ENCODE peak calls at places on chromosomes 11 and 22, in six cellular contexts. I, Z, Y, L, J and P are unnamed samples.

GRCh38 chr11:64059339-64060176 is 23.8 kb downstream of the FLRT1 start:
- DNase-seq in I (no peak), Z (no peak), Y (no peak), L (no peak), J (no peak), P (no peak)

GRCh38 chr11:67303132-67303988 is at the start of gene SSH3:
- DNase-seq in I (no peak), Z (no peak), Y (no peak), L (peak), J (no peak), P (peak)

GRCh38 chr22:28283025-28283654 is 364.1 kb upstream of the PITPNB start:
- DNase-seq in I (no peak), Z (no peak), Y (no peak), L (peak), J (no peak), P (peak)

GRCh38 chr11:111283945-111284481 is 14.3 kb upstream of the POU2AF3 start:
- DNase-seq in I (no peak), Z (no peak), Y (peak), L (peak), J (no peak), P (no peak)

GRCh38 chr11:35009191-35009940 is 92.9 kb downstream of the PDHX start:
- DNase-seq in I (no peak), Z (no peak), Y (no peak), L (peak), J (peak), P (peak)

GRCh38 chr11:64070301-64070656 is 34.5 kb downstream of the FLRT1 start:
- DNase-seq in I (no peak), Z (no peak), Y (no peak), L (no peak), J (no peak), P (no peak)

GRCh38 chr11:66011239-66011784 is 496 bp upstream of the CST6 start:
- DNase-seq in I (no peak), Z (no peak), Y (no peak), L (peak), J (peak), P (peak)

GRCh38 chr22:21075516-21076138 is 29.9 kb downstream of the LRRC74B start:
- DNase-seq in I (no peak), Z (no peak), Y (no peak), L (no peak), J (no peak), P (no peak)

GRCh38 chr11:20477418-20478090 is 90.0 kb downstream of the PRMT3 start:
- DNase-seq in I (no peak), Z (no peak), Y (no peak), L (no peak), J (no peak), P (no peak)

GRCh38 chr22:36828815-36829214 is 12.0 kb upstream of the PVALB start:
- DNase-seq in I (no peak), Z (peak), Y (no peak), L (no peak), J (no peak), P (no peak)

GRCh38 chr22:22840778-22841177 is 46.8 kb upstream of the IGLL5 start:
- DNase-seq in I (no peak), Z (no peak), Y (no peak), L (no peak), J (no peak), P (no peak)

GRCh38 chr22:20258584-20259335 is 9.4 kb downstream of the RTN4R start:
- DNase-seq in I (peak), Z (peak), Y (no peak), L (no peak), J (no peak), P (no peak)

GRCh38 chr22:42721045-42721434 is 370 bp upstream of the A4GALT start:
- DNase-seq in I (no peak), Z (no peak), Y (no peak), L (no peak), J (no peak), P (no peak)

GRCh38 chr11:128021304-128022006 is 565.9 kb downstream of the ETS1 start:
- DNase-seq in I (no peak), Z (no peak), Y (no peak), L (no peak), J (no peak), P (peak)

GRCh38 chr11:64598106-64598796 is 7.2 kb downstream of the SLC22A12 start:
- DNase-seq in I (no peak), Z (no peak), Y (no peak), L (no peak), J (no peak), P (no peak)

DNA sequence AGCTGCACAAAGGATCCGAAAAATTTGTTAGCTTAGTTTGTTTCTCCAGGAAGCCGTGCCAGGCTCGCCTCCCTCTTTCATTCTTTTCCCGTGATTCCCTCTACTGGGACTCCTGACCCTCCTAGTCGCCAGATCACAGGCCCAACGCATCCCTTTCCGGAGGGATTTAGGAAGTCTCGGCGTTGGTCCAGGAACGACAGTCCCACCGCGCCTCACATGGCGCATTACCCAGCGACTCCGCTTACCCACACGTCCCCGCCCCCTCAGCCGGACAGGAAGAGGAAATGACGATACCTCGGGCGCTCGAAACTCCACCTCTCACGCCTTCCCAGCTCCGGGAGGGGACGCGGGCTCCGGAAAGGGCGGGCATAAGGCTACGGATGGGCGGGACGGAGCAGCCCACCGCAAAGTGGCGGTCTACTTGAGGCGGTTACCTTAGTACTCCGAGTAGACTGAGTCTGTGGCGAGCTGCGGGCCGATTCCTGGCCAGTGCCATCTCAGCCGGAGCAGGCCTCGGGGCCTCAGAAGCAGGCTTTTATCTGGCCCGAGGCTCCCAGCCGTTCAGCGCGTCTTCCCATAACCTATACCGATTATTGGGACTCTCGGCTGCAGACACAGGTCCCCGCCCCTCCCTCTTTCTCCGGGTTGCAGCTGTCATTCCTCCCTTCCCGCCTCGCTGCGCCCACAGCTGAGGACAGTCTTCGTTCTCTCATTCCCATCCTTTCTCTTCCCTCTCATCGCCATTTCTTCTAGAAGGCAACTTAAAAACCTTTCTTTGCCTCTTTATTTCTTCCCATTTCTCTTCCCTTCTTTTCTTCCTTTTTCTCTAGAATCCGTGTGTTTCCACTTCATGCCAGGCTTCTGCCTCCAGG is at the start of gene CCDC15:
- DNase-seq in I (peak), Z (peak), Y (peak), L (peak), J (peak), P (peak)
- TF ChIP-seq CTCF in I (no peak), Z (no peak), Y (no peak), L (no peak), J (no peak), P (no peak)

GRCh38 chr11:95095858-95096587 is 6.4 kb downstream of the ENDOD1 start:
- DNase-seq in I (peak), Z (peak), Y (no peak), L (peak), J (no peak), P (peak)

GRCh38 chr11:95093548-95093947 is 3.9 kb downstream of the ENDOD1 start:
- DNase-seq in I (peak), Z (peak), Y (no peak), L (no peak), J (no peak), P (no peak)

GRCh38 chr11:95089620-95090542 is at the start of gene ENDOD1:
- DNase-seq in I (peak), Z (peak), Y (peak), L (peak), J (no peak), P (peak)

GRCh38 chr11:95091663-95092062 is 2.0 kb downstream of the ENDOD1 start:
- DNase-seq in I (no peak), Z (no peak), Y (no peak), L (no peak), J (no peak), P (no peak)

DNA sequence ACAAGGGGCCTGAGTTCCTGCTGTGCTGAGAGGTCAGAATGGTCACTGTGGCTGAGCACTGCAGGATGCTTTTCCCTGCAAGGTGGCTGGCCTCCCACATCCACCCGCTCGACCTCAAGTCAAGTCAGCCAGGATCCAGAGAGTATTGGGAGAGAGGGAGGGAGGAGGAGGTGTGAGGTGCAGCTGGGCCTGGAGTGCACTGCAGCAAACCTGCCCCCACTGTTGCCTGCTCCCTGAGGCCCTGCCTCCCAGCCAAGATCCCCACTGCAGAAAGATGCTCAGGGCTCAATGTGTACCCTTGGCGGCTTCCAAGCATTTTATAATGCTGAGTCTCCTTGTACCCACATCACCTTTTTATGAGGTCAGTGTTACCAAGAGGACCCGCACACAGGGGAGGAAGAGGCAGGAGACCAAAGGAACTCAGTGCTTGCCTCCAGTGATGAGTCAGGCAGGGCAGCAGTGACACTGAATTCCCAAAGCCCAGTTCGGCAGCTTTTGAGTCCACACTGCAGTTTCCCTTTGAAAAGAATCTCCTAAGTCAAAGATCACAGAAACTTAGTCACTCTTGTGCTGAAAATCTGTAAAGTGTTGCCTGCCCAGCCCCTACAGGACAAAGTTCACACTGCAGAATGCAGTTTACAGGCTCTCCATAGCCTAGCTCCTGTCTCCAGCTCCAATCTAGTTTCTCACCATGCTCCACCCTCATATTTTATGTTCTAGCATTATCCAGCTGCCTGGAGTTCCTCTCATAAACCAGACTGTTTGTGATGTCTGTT is 3.1 kb downstream of the ENDOD1 start:
- DNase-seq in I (peak), Z (peak), Y (peak), L (peak), J (no peak), P (peak)
- H3K4me3 ChIP-seq in I (peak), Z (no peak), Y (no peak), L (no peak), J (no peak), P (no peak)

DNA sequence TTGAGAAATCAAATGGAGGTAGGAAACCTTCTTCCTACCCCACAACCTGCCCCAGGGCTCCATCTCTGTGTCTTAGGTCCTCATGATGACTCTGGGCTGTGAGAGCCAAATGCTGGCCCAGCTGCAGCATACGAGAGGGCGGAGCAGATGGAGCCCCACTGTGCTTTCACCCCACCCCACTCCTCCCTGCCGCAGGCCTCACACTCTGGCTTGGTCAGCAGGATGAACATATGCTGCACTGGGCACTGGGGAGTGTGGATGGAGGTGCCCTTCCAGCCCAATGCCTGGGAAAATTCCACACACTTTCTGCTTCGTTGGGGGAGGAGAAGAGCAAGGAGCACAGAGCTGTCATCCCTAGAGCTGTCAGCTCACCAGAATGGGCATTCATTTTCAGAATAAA is 271.6 kb upstream of the CADM1 start:
- DNase-seq in I (no peak), Z (no peak), Y (no peak), L (no peak), J (no peak), P (no peak)
- TF ChIP-seq CTCF in I (no peak), Z (no peak), Y (no peak), L (no peak), J (no peak), P (no peak)

GRCh38 chr11:129192150-129192549 is at the start of gene ARHGAP32:
- DNase-seq in I (no peak), Z (no peak), Y (no peak), L (no peak), J (no peak), P (no peak)
- H3K4me3 ChIP-seq in I (no peak), Z (no peak), Y (no peak), L (no peak), J (peak), P (no peak)

DNA sequence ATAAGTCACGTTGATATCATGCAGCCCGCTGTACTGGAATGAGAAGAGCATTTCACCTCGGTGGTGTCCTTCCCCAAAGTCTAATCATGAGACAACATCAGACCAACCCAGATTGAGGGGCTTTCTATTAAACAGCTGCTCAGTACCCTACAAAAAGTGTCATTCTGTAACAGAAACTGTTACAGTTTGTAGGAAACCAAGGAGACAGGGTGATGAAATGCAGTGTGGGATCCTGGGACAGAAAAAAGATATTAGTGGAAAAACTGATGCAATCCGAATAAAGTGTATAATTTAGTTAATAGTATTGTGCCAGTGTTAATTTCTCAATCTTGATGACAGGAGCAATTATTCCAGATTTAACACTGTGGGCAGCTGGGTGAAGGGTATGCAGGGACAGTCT is 128.0 kb downstream of the MICAL2 start:
- DNase-seq in I (no peak), Z (no peak), Y (no peak), L (no peak), J (no peak), P (peak)
- TF ChIP-seq CTCF in I (no peak), Z (no peak), Y (no peak), L (no peak), J (no peak), P (no peak)

GRCh38 chr11:331332-332060 is 10.8 kb upstream of the IFITM3 start:
- DNase-seq in I (peak), Z (no peak), Y (no peak), L (no peak), J (no peak), P (no peak)
- H3K4me3 ChIP-seq in I (peak), Z (no peak), Y (no peak), L (no peak), J (no peak), P (no peak)